ENCODE peak calls at places on chromosomes 13 and 19, in six cellular contexts. H is trophoblast cell; K is pancreas; P is thoracic aorta; O is CD8-positive, alpha-beta memory T cell; F is prostate gland. X is an unnamed sample.

GRCh38 chr19:7476241-7476640 is 12.6 kb downstream of the PEX11G start:
- DNase-seq in H (no peak), K (no peak), P (no peak), O (no peak), F (no peak), X (no peak)

GRCh38 chr13:33787051-33787591 is 30.8 kb upstream of the RFC3 start:
- DNase-seq in H (peak), K (no peak), P (no peak), O (no peak), F (no peak), X (no peak)

GRCh38 chr13:98873377-98874028 is 104.4 kb downstream of the DOCK9 start:
- DNase-seq in H (no peak), K (no peak), P (no peak), O (no peak), F (no peak), X (no peak)

GRCh38 chr19:12987781-12988180 is 7.5 kb upstream of the NFIX start:
- DNase-seq in H (no peak), K (no peak), P (no peak), O (no peak), F (no peak), X (no peak)

GRCh38 chr19:12052057-12052570 is 647 bp downstream of the ZNF878 start:
- DNase-seq in H (peak), K (no peak), P (no peak), O (no peak), F (no peak), X (no peak)

GRCh38 chr13:48318714-48319457 is 15.3 kb downstream of the RB1 start:
- DNase-seq in H (peak), K (peak), P (no peak), O (peak), F (no peak), X (no peak)

GRCh38 chr19:10876459-10877240 is 5.3 kb downstream of the CARM1 start:
- DNase-seq in H (no peak), K (peak), P (peak), O (no peak), F (no peak), X (no peak)

GRCh38 chr19:35633727-35634440 is 5.0 kb downstream of the RBM42 start:
- DNase-seq in H (no peak), K (no peak), P (no peak), O (no peak), F (no peak), X (no peak)

GRCh38 chr13:89554801-89555200 is 1792.7 kb upstream of the MIR17HG start:
- DNase-seq in H (peak), K (no peak), P (no peak), O (no peak), F (no peak), X (no peak)

GRCh38 chr13:19795956-19796355 is 13.2 kb upstream of the PSPC1 start:
- DNase-seq in H (peak), K (no peak), P (no peak), O (no peak), F (no peak), X (no peak)

GRCh38 chr19:23071087-23071511 is 45.7 kb upstream of the ZNF730 start:
- DNase-seq in H (peak), K (peak), P (no peak), O (no peak), F (peak), X (no peak)

GRCh38 chr19:43705729-43706128 is 10.1 kb upstream of the IRGC start:
- DNase-seq in H (no peak), K (no peak), P (no peak), O (no peak), F (no peak), X (no peak)

GRCh38 chr19:35995655-35995993 is 636 bp downstream of the SDHAF1 start:
- DNase-seq in H (peak), K (peak), P (no peak), O (peak), F (no peak), X (no peak)

GRCh38 chr13:106418556-106418955 is 116.9 kb downstream of the EFNB2 start:
- DNase-seq in H (no peak), K (no peak), P (no peak), O (no peak), F (no peak), X (no peak)

GRCh38 chr19:41226053-41226873 is 7.2 kb downstream of the AXL start:
- DNase-seq in H (peak), K (peak), P (peak), O (no peak), F (peak), X (peak)

GRCh38 chr13:101323601-101324000 is 92.7 kb downstream of the NALCN start:
- DNase-seq in H (no peak), K (no peak), P (no peak), O (no peak), F (no peak), X (no peak)

GRCh38 chr13:34731486-34731885 is 210.6 kb upstream of the NBEA start:
- DNase-seq in H (no peak), K (no peak), P (no peak), O (no peak), F (no peak), X (no peak)

GRCh38 chr13:36764957-36765356 is 54.1 kb upstream of the RFXAP start:
- DNase-seq in H (peak), K (no peak), P (no peak), O (no peak), F (no peak), X (no peak)

GRCh38 chr19:13399746-13400145 is 106.5 kb downstream of the CACNA1A start:
- DNase-seq in H (no peak), K (no peak), P (no peak), O (no peak), F (no peak), X (no peak)

GRCh38 chr13:53758946-53759345 is 730.3 kb downstream of the OLFM4 start:
- DNase-seq in H (no peak), K (no peak), P (no peak), O (no peak), F (no peak), X (no peak)

GRCh38 chr19:46386151-46386550 is 27.2 kb downstream of the CCDC8 start:
- DNase-seq in H (no peak), K (no peak), P (no peak), O (no peak), F (no peak), X (no peak)

GRCh38 chr13:107395927-107396757 is 819.2 kb downstream of the LIG4 start:
- DNase-seq in H (no peak), K (no peak), P (no peak), O (no peak), F (no peak), X (no peak)

GRCh38 chr13:62643007-62643483 is 1227.4 kb upstream of the PCDH20 start:
- DNase-seq in H (peak), K (no peak), P (no peak), O (no peak), F (no peak), X (no peak)

GRCh38 chr13:113819341-113819730 is 44.5 kb downstream of the GAS6 start:
- DNase-seq in H (no peak), K (no peak), P (no peak), O (no peak), F (no peak), X (no peak)

GRCh38 chr19:20244356-20244755 is 77.3 kb downstream of the ZNF486 start:
- DNase-seq in H (no peak), K (no peak), P (no peak), O (no peak), F (no peak), X (no peak)

GRCh38 chr19:16000024-16000687 is 51.3 kb downstream of the OR10H4 start:
- DNase-seq in H (no peak), K (no peak), P (no peak), O (no peak), F (no peak), X (no peak)

GRCh38 chr13:60591348-60591747 is 194.3 kb downstream of the TDRD3 start:
- DNase-seq in H (no peak), K (no peak), P (no peak), O (no peak), F (no peak), X (no peak)

GRCh38 chr13:60080871-60081270 is 82.9 kb downstream of the DIAPH3 start:
- DNase-seq in H (no peak), K (no peak), P (no peak), O (no peak), F (no peak), X (no peak)

GRCh38 chr13:22748866-22749586 is 431.8 kb upstream of the SGCG start:
- DNase-seq in H (peak), K (no peak), P (no peak), O (no peak), F (no peak), X (no peak)

GRCh38 chr19:374886-375235 is 30.3 kb upstream of the MIER2 start:
- DNase-seq in H (no peak), K (no peak), P (no peak), O (no peak), F (no peak), X (no peak)

GRCh38 chr13:30107536-30108136 is 199.7 kb downstream of the KATNAL1 start:
- DNase-seq in H (peak), K (no peak), P (no peak), O (no peak), F (no peak), X (no peak)

GRCh38 chr13:40776232-40776631 is 5.2 kb upstream of the MRPS31 start:
- DNase-seq in H (no peak), K (no peak), P (no peak), O (no peak), F (no peak), X (no peak)

GRCh38 chr13:68168448-68168847 is 938.3 kb upstream of the PCDH9 start:
- DNase-seq in H (no peak), K (no peak), P (no peak), O (no peak), F (no peak), X (no peak)

GRCh38 chr13:42702726-42703125 is 78.7 kb upstream of the FAM216B start:
- DNase-seq in H (no peak), K (no peak), P (no peak), O (no peak), F (no peak), X (no peak)

GRCh38 chr19:48511800-48512503 is at the start of gene LMTK3:
- DNase-seq in H (no peak), K (no peak), P (no peak), O (peak), F (no peak), X (peak)

GRCh38 chr19:18543814-18544475 is 572 bp upstream of the FKBP8 start:
- DNase-seq in H (peak), K (no peak), P (no peak), O (peak), F (no peak), X (no peak)

GRCh38 chr19:10646781-10647180 is 7.4 kb upstream of the ILF3 start:
- DNase-seq in H (no peak), K (no peak), P (no peak), O (no peak), F (no peak), X (no peak)

GRCh38 chr19:3365093-3365446 is 1.3 kb upstream of the NFIC start:
- DNase-seq in H (no peak), K (no peak), P (no peak), O (no peak), F (no peak), X (no peak)
- H3K27ac ChIP-seq in H (no peak), K (peak), P (peak), O (peak), F (peak), X (peak)

GRCh38 chr19:54470991-54471782 is 1.9 kb downstream of the CDC42EP5 start:
- DNase-seq in H (peak), K (peak), P (no peak), O (peak), F (no peak), X (peak)

GRCh38 chr19:54470276-54470887 is 2.7 kb downstream of the CDC42EP5 start:
- DNase-seq in H (no peak), K (no peak), P (no peak), O (peak), F (no peak), X (no peak)

GRCh38 chr19:54465367-54466109 is 2.0 kb upstream of the LENG9 start:
- DNase-seq in H (no peak), K (peak), P (no peak), O (no peak), F (no peak), X (no peak)

GRCh38 chr19:54473071-54473941 is at the start of gene CDC42EP5:
- DNase-seq in H (peak), K (peak), P (no peak), O (no peak), F (peak), X (no peak)

DNA sequence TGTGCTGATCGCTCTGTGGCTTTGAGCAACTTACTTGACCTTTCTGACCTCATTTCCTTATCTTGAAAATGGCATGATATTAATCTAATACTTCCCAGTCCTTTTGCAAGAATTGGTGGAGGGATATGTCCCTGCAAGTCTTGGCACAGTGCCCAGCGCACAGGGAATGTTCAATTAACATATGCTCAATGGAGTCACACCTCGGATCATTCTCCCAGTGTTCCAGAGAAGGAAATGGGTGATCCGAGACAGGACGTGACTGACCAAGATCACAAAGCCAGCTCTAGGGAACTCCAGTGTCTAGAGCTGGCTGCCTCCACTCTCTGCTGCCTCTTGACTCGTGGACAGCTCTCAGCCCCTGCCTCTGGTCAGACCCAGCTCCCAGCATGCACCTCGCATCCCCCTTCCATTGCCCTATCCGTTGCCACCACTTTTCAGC is 3.6 kb downstream of the CDC42EP5 start:
- DNase-seq in H (no peak), K (peak), P (no peak), O (peak), F (no peak), X (no peak)
- H3K27ac ChIP-seq in H (no peak), K (no peak), P (no peak), O (no peak), F (peak), X (no peak)

DNA sequence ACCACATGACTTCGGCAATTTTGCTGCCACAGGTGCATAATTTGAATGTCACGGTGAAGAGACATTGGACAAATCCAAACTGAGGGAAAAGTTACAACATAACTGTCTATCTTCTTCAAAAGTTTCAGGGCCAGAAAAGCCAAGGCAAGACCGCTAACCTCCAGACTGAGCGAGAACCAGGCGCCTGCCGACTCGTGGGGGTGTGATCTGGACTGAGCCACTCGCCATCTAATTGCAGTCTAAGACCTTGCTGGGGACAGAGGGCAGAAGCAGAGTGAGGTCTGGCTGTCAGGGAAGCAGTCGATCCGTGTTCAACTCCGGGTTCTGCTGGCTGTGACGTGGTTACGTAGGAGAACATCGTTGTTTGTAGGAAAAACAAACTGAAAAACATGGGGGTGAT is 88.6 kb downstream of the SPACA7 start:
- DNase-seq in H (no peak), K (no peak), P (no peak), O (no peak), F (no peak), X (no peak)
- H3K27ac ChIP-seq in H (no peak), K (no peak), P (no peak), O (no peak), F (no peak), X (no peak)

GRCh38 chr13:109779074-109779473 is 7.3 kb downstream of the IRS2 start:
- DNase-seq in H (no peak), K (no peak), P (no peak), O (peak), F (no peak), X (no peak)

GRCh38 chr13:109778102-109778542 is 8.3 kb downstream of the IRS2 start:
- DNase-seq in H (peak), K (no peak), P (no peak), O (no peak), F (no peak), X (no peak)

GRCh38 chr13:109781384-109782065 is 4.9 kb downstream of the IRS2 start:
- DNase-seq in H (no peak), K (no peak), P (no peak), O (no peak), F (no peak), X (no peak)

GRCh38 chr13:109780880-109781383 is 5.5 kb downstream of the IRS2 start:
- DNase-seq in H (no peak), K (no peak), P (no peak), O (no peak), F (no peak), X (no peak)

DNA sequence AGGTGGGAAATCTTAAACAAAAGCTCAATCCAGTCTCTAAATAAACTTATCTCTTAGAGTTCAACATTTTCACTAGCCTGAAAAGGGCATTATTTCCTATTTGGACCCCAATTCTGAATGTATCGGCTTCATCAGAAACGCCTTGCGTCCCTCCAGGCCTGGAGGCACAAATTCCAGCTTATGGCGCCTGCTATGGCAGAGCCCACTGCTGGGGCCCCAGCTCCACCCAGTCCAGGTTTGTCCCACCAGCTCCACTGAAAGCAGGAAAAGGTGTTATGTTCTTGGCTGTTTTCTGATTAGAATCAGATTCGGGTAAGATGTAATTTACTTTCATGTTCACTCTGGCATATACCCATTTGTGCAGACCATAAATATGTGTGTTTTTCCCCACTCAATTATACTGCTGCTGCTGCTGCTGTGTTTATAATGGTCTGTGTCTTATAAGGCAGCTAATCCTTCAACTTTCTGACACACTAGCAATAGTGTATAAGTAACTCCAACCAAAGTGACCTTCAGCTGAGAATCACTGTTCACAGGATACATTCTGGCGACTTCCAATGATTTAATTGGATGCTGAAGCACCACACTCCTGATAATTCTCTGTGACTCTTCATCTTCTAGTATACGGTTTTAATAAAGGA is 6.4 kb downstream of the IRS2 start:
- DNase-seq in H (no peak), K (no peak), P (no peak), O (no peak), F (no peak), X (no peak)
- H3K27ac ChIP-seq in H (no peak), K (no peak), P (peak), O (no peak), F (peak), X (no peak)

GRCh38 chr19:51903192-51903591 is 1.6 kb downstream of the ZNF649 start:
- DNase-seq in H (no peak), K (no peak), P (no peak), O (no peak), F (no peak), X (no peak)
- H3K27ac ChIP-seq in H (no peak), K (no peak), P (no peak), O (no peak), F (peak), X (peak)

DNA sequence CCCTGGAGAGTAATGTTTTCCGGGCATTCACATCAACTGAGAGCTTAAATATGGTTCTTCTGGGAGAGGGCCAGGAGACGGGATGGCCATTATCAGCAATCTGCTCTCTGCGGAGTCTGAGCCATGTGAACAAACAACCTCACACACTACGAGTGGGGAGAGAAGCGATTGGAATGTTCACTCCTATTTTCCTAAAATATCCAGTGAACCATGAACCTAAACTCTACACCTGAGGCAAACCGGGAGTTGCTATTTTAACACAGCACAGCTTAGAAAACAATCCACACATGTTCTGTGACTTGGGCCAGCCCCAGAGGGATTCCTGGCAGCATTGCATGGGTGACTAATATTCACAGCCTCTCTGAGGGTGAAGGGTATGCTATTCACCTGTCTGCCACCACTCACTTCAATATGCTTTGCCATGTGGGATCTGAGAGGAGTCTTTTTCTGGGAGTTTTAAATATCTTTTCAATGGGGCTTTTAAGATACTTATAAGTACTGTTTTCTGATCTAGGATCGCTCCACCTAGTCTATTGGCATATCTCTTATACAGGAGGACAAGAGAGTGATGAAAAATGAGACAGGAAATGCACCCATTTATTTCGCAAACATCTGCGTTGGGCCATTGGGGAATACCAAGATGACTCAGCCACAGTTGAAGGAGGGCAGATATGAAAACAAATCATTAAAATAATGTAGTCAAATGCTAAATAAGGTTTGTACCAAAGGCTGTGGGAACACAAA is 72.6 kb upstream of the SERP2 start:
- DNase-seq in H (peak), K (peak), P (no peak), O (no peak), F (peak), X (no peak)
- H3K27ac ChIP-seq in H (no peak), K (peak), P (peak), O (no peak), F (peak), X (no peak)

DNA sequence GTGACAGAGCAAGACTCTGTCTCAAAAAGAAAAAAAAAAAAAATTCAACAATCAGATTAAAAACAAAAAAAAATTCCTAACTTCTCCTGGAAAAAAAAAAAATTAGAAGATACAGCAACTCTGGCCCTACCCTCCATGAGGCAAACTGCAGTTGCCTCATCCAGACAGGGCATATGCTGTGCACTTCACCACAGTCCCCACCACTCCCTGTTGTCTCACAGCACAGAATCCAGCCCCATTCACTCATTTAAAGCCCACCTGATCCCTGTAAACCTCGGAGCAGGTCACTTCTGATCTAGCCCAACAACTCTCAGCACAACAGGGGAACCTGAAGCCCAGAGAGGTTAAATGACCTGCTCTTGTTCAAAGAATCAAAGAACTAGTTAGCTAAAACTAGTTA is 24.9 kb downstream of the RHPN2 start:
- DNase-seq in H (no peak), K (no peak), P (no peak), O (no peak), F (no peak), X (no peak)
- H3K27ac ChIP-seq in H (no peak), K (peak), P (no peak), O (no peak), F (peak), X (no peak)

X was measured in substantia nigra.